ENCODE peak calls at places on chromosomes 1 and 21, in seven cellular contexts. V, A, N, Y, U, O and M are unnamed samples.

GRCh38 chr1:181257117-181257516 is 168.6 kb downstream of the IER5 start:
- DNase-seq in N (no peak), U (no peak), O (no peak), Y (no peak), V (no peak), A (no peak), M (no peak)

GRCh38 chr1:196674908-196675307 is 23.1 kb downstream of the CFH start:
- DNase-seq in U (no peak), V (no peak), Y (no peak), A (no peak), N (no peak), O (no peak), M (peak; percentile 29)

GRCh38 chr21:37551406-37552355 is 185.1 kb downstream of the DYRK1A start:
- DNase-seq in A (peak; percentile 39), U (no peak), O (peak; percentile 53), V (peak; percentile 87), N (no peak), Y (no peak), M (no peak)

GRCh38 chr1:195763907-195764183 is 844.4 kb downstream of the KCNT2 start:
- DNase-seq in O (no peak), U (no peak), N (no peak), V (no peak), A (no peak), Y (no peak), M (no peak)

GRCh38 chr1:24567792-24568388 is 12.0 kb downstream of the NCMAP start:
- DNase-seq in O (peak; percentile 92), U (no peak), V (peak; percentile 88), N (no peak), Y (peak; percentile 26), A (no peak), M (peak; percentile 84)

GRCh38 chr1:145872421-145872891 is 13.2 kb downstream of the ANKRD35 start:
- DNase-seq in V (no peak), A (peak; percentile 64), N (peak; percentile 82), U (no peak), O (no peak), Y (peak; percentile 37), M (no peak)

GRCh38 chr1:30704271-30704670 is 19.1 kb downstream of the MATN1 start:
- DNase-seq in O (no peak), V (no peak), A (no peak), Y (no peak), U (no peak), N (no peak), M (no peak)

GRCh38 chr1:17276568-17276967 is 27.7 kb downstream of the PADI3 start:
- DNase-seq in A (no peak), O (no peak), V (no peak), N (no peak), Y (no peak), U (no peak), M (peak; percentile 94)

GRCh38 chr1:173173388-173173787 is 33.7 kb downstream of the TNFSF4 start:
- DNase-seq in O (no peak), Y (no peak), U (no peak), V (no peak), A (no peak), N (no peak), M (no peak)

GRCh38 chr1:94801919-94802546 is 18.1 kb upstream of the SLC44A3 start:
- DNase-seq in N (no peak), V (peak; percentile 78), Y (peak; percentile 63), O (peak; percentile 49), A (peak; percentile 96), U (peak; percentile 15), M (peak; percentile 83)

GRCh38 chr1:240435996-240436566 is 175.9 kb downstream of the GREM2 start:
- DNase-seq in A (no peak), U (no peak), Y (no peak), V (no peak), N (no peak), O (no peak), M (peak; percentile 74)

GRCh38 chr1:224565186-224565585 is 50.9 kb upstream of the CNIH3 start:
- DNase-seq in A (peak; percentile 92), N (no peak), U (peak; percentile 29), Y (no peak), O (peak; percentile 25), V (peak; percentile 19), M (peak; percentile 99)

GRCh38 chr1:163774390-163774789 is 452.6 kb downstream of the NUF2 start:
- DNase-seq in U (no peak), A (no peak), V (no peak), N (no peak), Y (no peak), O (no peak), M (no peak)

GRCh38 chr1:204136814-204137213 is 15.0 kb downstream of the ETNK2 start:
- DNase-seq in Y (no peak), A (no peak), U (no peak), O (no peak), V (no peak), N (no peak), M (no peak)

GRCh38 chr1:10196991-10197390 is 13.4 kb upstream of the KIF1B start:
- DNase-seq in Y (no peak), A (no peak), U (no peak), N (no peak), V (no peak), O (no peak), M (no peak)

GRCh38 chr1:19772053-19772452 is 27.7 kb downstream of the TMCO4 start:
- DNase-seq in U (no peak), Y (no peak), N (no peak), V (no peak), O (no peak), A (no peak), M (no peak)
- TF ChIP-seq CTCF in U (peak; percentile 21), Y (no peak), N (peak; percentile 38), V (no peak), O (peak; percentile 49), A (no peak), M (no peak)

DNA sequence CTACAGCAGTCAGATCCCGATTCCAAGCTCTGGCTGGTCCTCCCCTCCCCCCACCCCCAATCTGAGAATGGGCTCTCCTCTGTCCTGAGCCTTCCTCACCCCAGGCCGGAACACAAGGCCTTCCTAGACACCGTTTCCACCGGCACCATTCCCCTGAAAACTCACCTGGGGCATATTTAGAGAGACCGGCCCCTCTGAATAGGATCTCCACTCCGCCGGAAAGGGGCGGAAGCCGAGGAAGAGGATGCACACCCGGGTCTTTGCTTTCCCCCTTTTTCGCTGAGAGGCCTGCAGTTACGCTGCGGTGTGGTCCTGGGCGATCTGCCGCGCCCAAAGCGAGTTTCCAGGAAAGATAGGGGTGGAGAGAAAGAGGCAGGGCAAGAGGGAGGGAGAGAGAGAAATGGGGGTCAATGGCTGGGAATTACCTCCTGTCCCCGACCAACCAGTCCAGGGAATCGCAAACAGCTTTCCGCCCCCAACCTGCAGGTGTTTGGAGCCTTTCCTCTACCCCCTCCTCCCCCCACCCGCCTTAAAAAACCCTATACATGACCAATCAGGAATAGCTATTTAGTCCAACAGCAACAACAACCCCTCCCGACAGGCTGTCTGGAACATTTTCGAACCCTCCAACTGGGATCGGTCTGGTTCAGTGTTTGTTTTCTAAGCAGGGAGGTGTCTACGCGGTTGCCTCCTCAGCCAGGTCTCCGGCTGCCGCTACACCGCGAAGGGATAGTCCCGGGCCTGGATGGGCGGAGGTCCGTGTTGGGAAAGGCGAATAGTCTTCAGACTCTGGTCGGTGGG is 2.8 kb downstream of the TAL1 start:
- DNase-seq in O (no peak), V (no peak), N (peak; percentile 68), A (no peak), Y (peak; percentile 64), U (peak; percentile 88), M (no peak)
- TF ChIP-seq EZH2 in O (no peak), V (no peak), N (peak; percentile 73), A (peak; percentile 45), Y (peak; percentile 68), U (no peak), M (no peak)

GRCh38 chr1:117673405-117673804 is 67.6 kb downstream of the TENT5C start:
- DNase-seq in A (peak; percentile 41), U (no peak), O (no peak), N (no peak), V (peak; percentile 30), Y (no peak), M (peak; percentile 63)

GRCh38 chr1:117675907-117676430 is 70.1 kb downstream of the TENT5C start:
- DNase-seq in N (no peak), Y (no peak), A (no peak), U (no peak), O (no peak), V (no peak), M (no peak)

GRCh38 chr1:117672756-117673155 is 66.9 kb downstream of the TENT5C start:
- DNase-seq in U (no peak), V (no peak), O (no peak), Y (no peak), A (no peak), N (no peak), M (no peak)

GRCh38 chr1:117676615-117677130 is 70.8 kb downstream of the TENT5C start:
- DNase-seq in N (no peak), U (no peak), V (no peak), A (no peak), O (no peak), Y (no peak), M (no peak)

DNA sequence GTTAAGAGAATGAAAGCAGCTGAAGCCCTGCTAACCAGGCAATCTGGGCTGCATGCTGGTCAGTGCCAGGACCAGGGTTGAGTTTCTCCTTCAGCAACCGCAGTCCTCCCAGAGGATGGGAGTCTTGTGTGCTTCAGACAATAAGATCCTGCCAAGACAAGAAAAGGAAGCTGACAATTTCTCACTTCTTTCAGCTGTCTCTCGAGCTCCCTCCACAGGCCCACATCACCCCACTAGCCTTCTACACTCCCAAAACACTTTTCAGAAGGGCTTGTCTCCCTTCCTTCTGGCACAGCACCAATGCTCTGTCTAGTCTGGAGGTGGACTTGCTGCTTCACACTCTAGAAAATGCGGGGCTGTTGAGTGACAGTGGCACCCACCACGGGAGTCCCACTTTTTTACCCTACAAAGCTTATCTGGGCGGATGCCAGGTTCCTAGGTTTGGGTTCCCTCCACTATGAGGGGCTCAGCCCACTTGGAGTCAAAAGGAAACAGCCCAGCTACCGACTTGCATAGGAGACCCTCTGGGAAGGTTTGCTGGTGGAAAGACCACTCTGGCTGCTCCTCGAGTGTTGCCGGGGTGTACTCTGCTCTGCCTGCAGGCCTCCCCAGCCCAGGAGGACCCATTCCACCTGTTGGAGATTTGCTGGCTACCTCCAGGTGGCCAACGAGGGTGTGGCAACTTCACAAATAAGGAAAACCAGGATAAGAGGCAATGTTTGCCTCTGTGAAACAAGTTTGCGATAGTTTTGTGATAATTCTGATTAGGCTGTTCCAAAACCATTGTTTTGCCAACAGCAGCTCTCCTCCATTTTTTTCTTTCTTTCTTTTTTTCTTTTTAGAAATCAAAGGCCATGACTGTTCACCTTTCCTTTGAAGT is 68.9 kb downstream of the TENT5C start:
- DNase-seq in Y (no peak), U (peak; percentile 81), O (no peak), N (no peak), A (no peak), V (no peak), M (peak; percentile 43)
- TF ChIP-seq CTCF in Y (peak; percentile 11), U (peak; percentile 93), O (peak; percentile 6), N (no peak), A (peak; percentile 32), V (no peak), M (peak; percentile 53)

GRCh38 chr1:162069334-162070093 is at the start of gene NOS1AP:
- DNase-seq in Y (peak; percentile 93), V (peak; percentile 93), N (peak; percentile 89), A (peak; percentile 16), U (peak; percentile 83), O (peak; percentile 59), M (peak; percentile 88)
- TF ChIP-seq EZH2 in Y (no peak), V (no peak), N (no peak), A (no peak), U (no peak), O (no peak), M (no peak)